ENCODE peak calls at places on chromosomes 16 and 17, in eight cellular contexts. E is heart right ventricle; R is tibial artery; I is psoas muscle; S is right lobe of liver; N is effector memory CD4-positive, alpha-beta T cell; Y is PC-3; A is RWPE2. Z is an unnamed sample. For H3K4me1, the result is how much of the 10 kb centered on the place peaks cover.

GRCh38 chr16:31074814-31075183 is 577 bp downstream of the ZNF646 start:
- DNase-seq in E (no peak), R (no peak), I (no peak), S (no peak), N (no peak), Y (no peak), A (no peak), Z (no peak)

GRCh38 chr16:89656435-89657121 is 930 bp downstream of the CHMP1A start:
- DNase-seq in E (no peak), R (no peak), I (no peak), S (no peak), N (no peak), Y (no peak), A (no peak), Z (no peak)

GRCh38 chr16:67963325-67964321 is 4.8 kb downstream of the SLC12A4 start:
- DNase-seq in E (peak), R (no peak), I (peak), S (peak), N (no peak), Y (no peak), A (no peak), Z (no peak)

GRCh38 chr16:23280483-23280967 is 21.6 kb upstream of the SCNN1B start:
- DNase-seq in E (no peak), R (no peak), I (no peak), S (no peak), N (no peak), Y (peak), A (no peak), Z (no peak)

GRCh38 chr16:17467923-17468540 is 2.7 kb downstream of the XYLT1 start:
- DNase-seq in E (peak), R (peak), I (peak), S (peak), N (no peak), Y (no peak), A (no peak), Z (peak)

GRCh38 chr17:31417051-31417792 is 25.7 kb downstream of the RAB11FIP4 start:
- DNase-seq in E (no peak), R (no peak), I (no peak), S (no peak), N (no peak), Y (no peak), A (no peak), Z (no peak)

GRCh38 chr16:30843501-30843900 is 50.4 kb downstream of the BCL7C start:
- DNase-seq in E (no peak), R (no peak), I (no peak), S (no peak), N (no peak), Y (no peak), A (no peak), Z (no peak)

GRCh38 chr16:81562926-81563325 is 118.3 kb downstream of the CMIP start:
- DNase-seq in E (no peak), R (no peak), I (no peak), S (no peak), N (no peak), Y (no peak), A (no peak), Z (no peak)

GRCh38 chr17:64213995-64214507 is 49.0 kb downstream of the TEX2 start:
- DNase-seq in E (no peak), R (no peak), I (no peak), S (no peak), N (no peak), Y (no peak), A (no peak), Z (no peak)

GRCh38 chr17:14268264-14268663 is 31.6 kb upstream of the CDRT15 start:
- DNase-seq in E (no peak), R (no peak), I (no peak), S (no peak), N (no peak), Y (no peak), A (no peak), Z (no peak)

GRCh38 chr17:31400481-31400950 is 9.0 kb downstream of the RAB11FIP4 start:
- DNase-seq in E (no peak), R (no peak), I (no peak), S (peak), N (no peak), Y (no peak), A (no peak), Z (no peak)

GRCh38 chr17:76150712-76151622 is 9.9 kb upstream of the FOXJ1 start:
- DNase-seq in E (no peak), R (no peak), I (no peak), S (peak), N (no peak), Y (no peak), A (no peak), Z (no peak)

GRCh38 chr17:35799942-35800341 is 4.5 kb upstream of the MMP28 start:
- DNase-seq in E (peak), R (peak), I (peak), S (peak), N (no peak), Y (peak), A (peak), Z (no peak)

GRCh38 chr16:66840883-66841282 is 3.3 kb upstream of the CA7 start:
- DNase-seq in E (no peak), R (no peak), I (no peak), S (no peak), N (no peak), Y (no peak), A (no peak), Z (no peak)

DNA sequence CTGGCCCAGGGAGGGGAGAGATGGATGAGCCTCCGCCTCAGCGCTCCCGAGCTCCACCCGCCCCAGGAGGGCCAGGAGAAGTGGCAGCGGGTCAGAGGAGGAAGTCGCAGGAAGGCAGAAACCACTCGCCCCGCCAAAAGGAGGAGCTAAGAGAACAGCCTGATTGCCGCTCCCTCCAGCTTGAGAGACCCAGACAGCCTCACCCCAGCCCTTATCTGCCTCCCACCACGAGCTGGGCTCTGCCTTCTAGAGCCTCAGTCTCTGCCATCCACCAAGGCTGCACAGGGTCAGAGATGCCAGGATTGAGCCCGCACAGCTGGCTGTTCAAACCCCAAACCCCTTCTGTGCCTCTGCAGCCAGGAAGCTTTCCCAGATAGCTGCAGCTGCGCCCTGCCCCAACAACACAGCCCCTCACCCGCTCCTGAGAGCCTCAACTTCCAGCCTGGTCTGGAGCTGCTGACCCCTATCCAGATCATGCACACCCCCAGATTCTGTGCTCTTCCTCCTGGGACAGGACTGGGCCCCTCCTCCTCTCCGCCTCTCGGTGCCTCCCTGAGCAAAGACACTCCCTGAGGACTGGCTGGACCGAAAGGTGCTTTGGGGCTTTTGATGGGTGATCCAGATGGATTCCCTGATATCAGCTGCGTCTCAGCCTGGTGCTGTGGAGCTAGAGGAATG is 1.0 kb upstream of the ATP2A3 start:
- DNase-seq in E (peak), R (peak), I (no peak), S (no peak), N (peak), Y (peak), A (no peak), Z (peak)
- H3K27ac ChIP-seq in E (peak), R (peak), I (no peak), S (peak), N (peak), Y (no peak), A (no peak), Z (peak)

GRCh38 chr16:3866703-3867431 is 13.6 kb downstream of the CREBBP start:
- DNase-seq in E (no peak), R (no peak), I (no peak), S (no peak), N (no peak), Y (no peak), A (no peak), Z (no peak)

GRCh38 chr16:3863587-3863986 is 16.9 kb downstream of the CREBBP start:
- DNase-seq in E (no peak), R (no peak), I (no peak), S (no peak), N (no peak), Y (no peak), A (no peak), Z (no peak)

GRCh38 chr16:3861808-3862451 is 18.6 kb downstream of the CREBBP start:
- DNase-seq in E (no peak), R (no peak), I (no peak), S (no peak), N (no peak), Y (no peak), A (no peak), Z (no peak)

GRCh38 chr16:3865241-3865640 is 15.3 kb downstream of the CREBBP start:
- DNase-seq in E (no peak), R (no peak), I (no peak), S (no peak), N (no peak), Y (no peak), A (no peak), Z (no peak)

DNA sequence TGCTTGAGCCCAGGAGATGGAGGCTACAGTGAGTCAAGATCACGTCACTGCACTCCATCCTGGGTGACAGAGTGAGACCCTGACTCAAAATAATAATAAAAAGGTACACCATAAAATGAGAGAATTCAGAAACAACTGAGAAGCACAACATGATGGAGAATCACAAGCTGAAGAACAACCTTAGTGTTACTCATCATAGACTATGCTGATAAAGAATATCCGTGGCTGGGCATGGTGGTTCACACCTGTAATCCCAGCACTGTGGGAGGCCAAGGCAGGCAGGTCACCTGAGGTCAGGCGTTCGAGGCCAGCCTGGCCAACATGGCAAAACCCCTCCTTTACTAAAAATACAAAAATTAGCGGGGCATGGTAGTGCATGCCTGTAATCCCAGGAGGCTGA is 16.0 kb downstream of the CREBBP start:
- DNase-seq in E (no peak), R (no peak), I (no peak), S (no peak), N (no peak), Y (no peak), A (no peak), Z (no peak)
- H3K4me1 ChIP-seq in E (half or more), R (half or more), I (half or more), S (under half), N (under half), Y (under half), A (under half), Z (half or more)

DNA sequence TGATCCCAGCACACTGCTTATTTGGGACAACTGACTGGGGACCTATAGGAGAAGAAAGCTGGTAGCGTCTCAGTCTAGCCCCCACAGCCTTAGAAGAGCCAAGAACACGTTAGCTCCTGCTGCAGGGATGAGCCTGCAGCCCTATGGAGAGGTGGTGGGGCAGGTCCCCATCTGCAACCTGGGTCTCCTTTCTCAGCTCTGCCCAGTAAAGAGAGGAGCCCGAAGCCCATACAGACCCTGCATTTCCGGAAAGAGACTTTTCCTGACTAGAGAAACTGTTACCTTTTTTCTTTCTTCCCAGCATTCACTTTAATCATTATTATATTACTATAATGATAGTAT is 788 bp downstream of the METTL22 start:
- DNase-seq in E (no peak), R (no peak), I (no peak), S (no peak), N (no peak), Y (no peak), A (no peak), Z (no peak)
- H3K27ac ChIP-seq in E (peak), R (peak), I (peak), S (no peak), N (no peak), Y (no peak), A (peak), Z (peak)

GRCh38 chr17:81927653-81928496 is at the start of gene MAFG:
- DNase-seq in E (peak), R (peak), I (peak), S (peak), N (peak), Y (peak), A (no peak), Z (peak)
- H3K4me1 ChIP-seq in E (under half), R (under half), I (under half), S (under half), N (under half), Y (under half), A (under half), Z (under half)

GRCh38 chr17:2063306-2064146 is 8.6 kb downstream of the HIC1 start:
- DNase-seq in E (no peak), R (no peak), I (no peak), S (no peak), N (no peak), Y (no peak), A (no peak), Z (no peak)
- H3K27ac ChIP-seq in E (peak), R (peak), I (peak), S (peak), N (no peak), Y (no peak), A (no peak), Z (no peak)

DNA sequence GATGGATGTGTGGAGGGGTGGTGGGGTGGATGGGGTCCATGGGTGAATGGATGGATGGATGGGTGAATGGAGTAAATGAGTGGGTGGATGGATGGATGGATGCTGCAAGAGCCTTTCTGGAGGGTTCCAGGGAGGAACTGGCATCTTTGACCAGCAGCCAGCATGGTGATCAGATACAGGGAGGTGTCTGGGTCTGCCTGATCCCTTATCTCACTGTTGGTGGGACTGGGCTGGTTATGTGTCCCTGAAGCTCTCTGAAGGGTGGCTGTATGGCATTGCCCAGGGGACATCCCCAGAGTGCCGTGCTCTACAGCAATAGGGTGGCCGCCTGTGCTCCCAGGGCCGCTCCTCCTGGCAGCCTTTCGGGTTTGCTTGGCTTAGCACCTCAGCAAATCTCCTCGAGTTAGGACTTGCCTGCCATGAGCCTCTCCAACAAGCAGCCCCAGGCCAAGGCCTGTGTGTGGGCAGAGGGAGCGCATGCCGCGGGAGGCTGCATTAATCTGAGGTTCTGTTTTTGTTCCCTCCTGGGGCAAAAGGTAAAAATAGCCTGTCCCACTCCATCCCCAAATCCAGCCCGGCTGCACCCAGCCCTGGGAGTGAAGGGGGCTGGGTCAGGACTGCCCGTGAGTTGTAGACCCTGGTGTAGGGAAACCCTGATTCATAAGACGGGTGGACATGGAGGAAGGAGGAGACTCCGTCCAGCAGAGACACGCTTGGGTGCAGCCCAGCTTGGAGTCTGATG is 165.4 kb downstream of the SEC14L1 start:
- DNase-seq in E (no peak), R (no peak), I (no peak), S (no peak), N (no peak), Y (no peak), A (no peak), Z (no peak)
- H3K4me1 ChIP-seq in E (under half), R (under half), I (under half), S (under half), N (under half), Y (under half), A (under half), Z (under half)

GRCh38 chr17:21012736-21013135 is 30.1 kb downstream of the USP22 start:
- DNase-seq in E (no peak), R (no peak), I (no peak), S (no peak), N (no peak), Y (no peak), A (no peak), Z (no peak)
- H3K27ac ChIP-seq in E (no peak), R (no peak), I (no peak), S (no peak), N (no peak), Y (no peak), A (no peak), Z (no peak)

GRCh38 chr17:74750327-74751069 is 2.1 kb downstream of the NHERF1 start:
- DNase-seq in E (no peak), R (no peak), I (peak), S (peak), N (no peak), Y (peak), A (no peak), Z (no peak)

GRCh38 chr17:74750039-74750326 is 1.6 kb downstream of the NHERF1 start:
- DNase-seq in E (no peak), R (no peak), I (peak), S (no peak), N (no peak), Y (no peak), A (no peak), Z (no peak)

GRCh38 chr17:74748529-74749261 is at the start of gene NHERF1:
- DNase-seq in E (peak), R (peak), I (peak), S (peak), N (peak), Y (peak), A (peak), Z (peak)

GRCh38 chr17:74748279-74748528 is 224 bp upstream of the NHERF1 start:
- DNase-seq in E (no peak), R (no peak), I (no peak), S (no peak), N (no peak), Y (no peak), A (no peak), Z (no peak)

GRCh38 chr17:74749262-74750038 is 1.0 kb downstream of the NHERF1 start:
- DNase-seq in E (no peak), R (no peak), I (peak), S (no peak), N (no peak), Y (peak), A (no peak), Z (no peak)
- H3K4me1 ChIP-seq in E (under half), R (under half), I (under half), S (under half), N (half or more), Y (under half), A (under half), Z (half or more)

GRCh38 chr17:50363217-50364060 is 9.5 kb downstream of the MRPL27 start:
- DNase-seq in E (no peak), R (no peak), I (peak), S (no peak), N (no peak), Y (peak), A (no peak), Z (no peak)

GRCh38 chr17:50360716-50361115 is 12.3 kb downstream of the MRPL27 start:
- DNase-seq in E (no peak), R (no peak), I (no peak), S (peak), N (no peak), Y (no peak), A (no peak), Z (no peak)

GRCh38 chr17:50362661-50363060 is 10.3 kb downstream of the MRPL27 start:
- DNase-seq in E (no peak), R (no peak), I (no peak), S (no peak), N (no peak), Y (no peak), A (no peak), Z (no peak)

GRCh38 chr17:50359998-50360461 is 13.0 kb downstream of the MRPL27 start:
- DNase-seq in E (no peak), R (no peak), I (no peak), S (peak), N (no peak), Y (no peak), A (no peak), Z (no peak)

DNA sequence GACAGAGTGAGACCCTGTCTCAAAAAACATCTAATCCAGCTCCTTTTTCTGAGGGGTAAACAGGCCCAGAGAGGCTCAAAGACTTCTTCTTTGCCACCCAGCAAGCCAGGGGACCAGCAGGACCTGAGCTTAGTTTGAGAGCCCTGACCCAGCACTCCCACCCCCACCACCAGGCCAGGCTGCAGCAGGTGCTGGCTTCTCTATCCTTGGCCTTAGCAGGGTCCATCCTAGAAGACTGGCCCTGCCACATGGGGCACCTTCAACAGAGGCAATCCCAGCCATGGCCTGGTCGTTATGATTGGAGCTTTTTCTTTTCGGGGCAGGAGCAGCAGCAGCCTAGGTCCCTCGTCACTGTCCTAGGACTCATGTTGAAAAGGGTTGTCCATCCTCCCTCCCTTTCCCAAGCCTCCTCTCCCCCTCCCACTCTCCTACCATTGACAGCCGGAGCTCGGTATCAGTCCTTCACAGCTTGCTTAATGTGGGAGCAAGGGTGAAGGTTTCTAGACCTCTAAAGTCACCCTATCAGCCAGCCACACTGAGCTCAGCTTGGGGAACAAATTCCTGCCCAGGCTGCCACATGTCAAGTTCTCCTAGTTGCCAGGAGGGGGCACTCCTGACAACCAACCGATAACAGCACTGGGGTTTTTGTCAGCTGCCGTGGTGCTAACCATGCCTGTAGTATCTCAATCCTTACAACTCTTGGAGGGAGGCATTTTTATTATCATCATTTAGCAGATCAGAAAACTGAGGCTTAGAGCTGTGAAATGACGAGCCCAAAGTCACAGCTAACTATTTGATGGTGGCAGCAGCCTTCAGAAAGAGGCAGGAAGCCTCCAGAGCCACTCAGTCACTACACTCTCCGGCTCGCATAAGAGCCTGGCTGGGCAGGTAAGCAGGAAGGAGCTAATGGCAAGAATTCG is 11.2 kb downstream of the MRPL27 start:
- DNase-seq in E (no peak), R (peak), I (peak), S (peak), N (peak), Y (peak), A (no peak), Z (peak)
- H3K27ac ChIP-seq in E (no peak), R (no peak), I (no peak), S (no peak), N (no peak), Y (no peak), A (no peak), Z (peak)

GRCh38 chr17:27538156-27538955 is 82.1 kb downstream of the KSR1 start:
- DNase-seq in E (no peak), R (no peak), I (no peak), S (no peak), N (no peak), Y (no peak), A (no peak), Z (no peak)
- H3K4me1 ChIP-seq in E (under half), R (half or more), I (under half), S (under half), N (under half), Y (under half), A (under half), Z (under half)

Z was measured in CD4-positive, alpha-beta memory T cell.